ENCODE peak calls at places on chromosome 1, in ten cellular contexts. V, O, M, Y, N, C, P, D, W and I are unnamed samples.
A peak's percentile ranks its signal among the peaks of the same experiment; 100 is the strongest.

GRCh38 chr1:225533238-225533637 is 105.4 kb upstream of the LBR start:
- DNase-seq in V (no peak), O (no peak), M (no peak), Y (no peak), N (no peak), C (no peak), P (no peak), D (no peak), W (no peak), I (no peak)

GRCh38 chr1:223233410-223234163 is 90.5 kb upstream of the TLR5 start:
- DNase-seq in V (no peak), O (peak; percentile 74), M (no peak), Y (peak; percentile 91), N (peak; percentile 21), C (peak; percentile 51), P (peak; percentile 12), D (peak; percentile 77), W (no peak), I (no peak)

GRCh38 chr1:242449211-242449610 is 75.3 kb downstream of the PLD5 start:
- DNase-seq in V (no peak), O (no peak), M (no peak), Y (no peak), N (no peak), C (no peak), P (no peak), D (no peak), W (no peak), I (no peak)

GRCh38 chr1:215106067-215106466 is 23.5 kb downstream of the KCNK2 start:
- DNase-seq in V (no peak), O (no peak), M (no peak), Y (no peak), N (no peak), C (no peak), P (no peak), D (no peak), W (no peak), I (no peak)

GRCh38 chr1:85411567-85412312 is 53.2 kb downstream of the DDAH1 start:
- DNase-seq in V (no peak), O (no peak), M (no peak), Y (no peak), N (peak; percentile 17), C (no peak), P (no peak), D (no peak), W (no peak), I (no peak)

GRCh38 chr1:94039871-94040569 is 80.9 kb downstream of the ABCA4 start:
- DNase-seq in V (peak; percentile 79), O (peak; percentile 39), M (no peak), Y (peak; percentile 95), N (no peak), C (no peak), P (no peak), D (peak; percentile 29), W (no peak), I (no peak)

GRCh38 chr1:109379422-109379821 is 18.3 kb downstream of the SORT1 start:
- DNase-seq in V (no peak), O (no peak), M (no peak), Y (no peak), N (no peak), C (no peak), P (no peak), D (peak; percentile 71), W (no peak), I (no peak)

GRCh38 chr1:33188572-33189275 is 6.9 kb upstream of the TRIM62 start:
- DNase-seq in V (no peak), O (no peak), M (no peak), Y (peak; percentile 51), N (peak; percentile 28), C (no peak), P (no peak), D (peak; percentile 31), W (no peak), I (no peak)

GRCh38 chr1:98468111-98468717 is 193.3 kb upstream of the SNX7 start:
- DNase-seq in V (no peak), O (peak; percentile 61), M (peak; percentile 19), Y (peak; percentile 71), N (no peak), C (peak; percentile 4), P (no peak), D (peak; percentile 78), W (no peak), I (no peak)

GRCh38 chr1:198635964-198636363 is 2.9 kb upstream of the PTPRC start:
- DNase-seq in V (no peak), O (no peak), M (no peak), Y (no peak), N (no peak), C (no peak), P (no peak), D (no peak), W (no peak), I (no peak)

GRCh38 chr1:19514391-19514831 is 29.1 kb upstream of the CAPZB start:
- DNase-seq in V (peak; percentile 84), O (no peak), M (no peak), Y (peak; percentile 55), N (no peak), C (no peak), P (no peak), D (peak; percentile 93), W (no peak), I (no peak)